ENCODE peak calls at places on chromosome 6, in seven cellular contexts. One of them, this sample, is unnamed.

GRCh38 chr6:124298682-124299081 is 495.0 kb downstream of the NKAIN2 start:
- DNase-seq in HepG2: no peak
- DNase-seq in astrocyte of the cerebellum: no peak
- DNase-seq in A549: no peak
- DNase-seq in left ventricle myocardium inferior: no peak
- DNase-seq in HFF-Myc: no peak
- DNase-seq in AG04449: no peak
- DNase-seq in this sample: no peak

GRCh38 chr6:133062702-133063319 is 178.3 kb upstream of the EYA4 start:
- DNase-seq in astrocyte of the cerebellum: no peak
- DNase-seq in HFF-Myc: no peak
- DNase-seq in A549: no peak
- DNase-seq in left ventricle myocardium inferior: no peak
- DNase-seq in HepG2: no peak
- DNase-seq in AG04449: no peak
- DNase-seq in this sample: no peak

GRCh38 chr6:163416640-163417253 is 2.2 kb downstream of the QKI start:
- DNase-seq in HFF-Myc: peak
- DNase-seq in HepG2: peak
- DNase-seq in AG04449: peak
- DNase-seq in astrocyte of the cerebellum: peak
- DNase-seq in A549: peak
- DNase-seq in left ventricle myocardium inferior: no peak
- DNase-seq in this sample: no peak

GRCh38 chr6:53066059-53066406 is 829 bp downstream of the FBXO9 start:
- DNase-seq in left ventricle myocardium inferior: peak
- DNase-seq in astrocyte of the cerebellum: no peak
- DNase-seq in AG04449: no peak
- DNase-seq in HepG2: no peak
- DNase-seq in HFF-Myc: no peak
- DNase-seq in A549: peak
- DNase-seq in this sample: peak

GRCh38 chr6:27668442-27669275 is 195.8 kb upstream of the ZNF184 start:
- DNase-seq in left ventricle myocardium inferior: no peak
- DNase-seq in AG04449: peak
- DNase-seq in A549: peak
- DNase-seq in astrocyte of the cerebellum: no peak
- DNase-seq in HepG2: peak
- DNase-seq in HFF-Myc: peak
- DNase-seq in this sample: no peak

GRCh38 chr6:119346450-119346849 is 3.1 kb downstream of the MAN1A1 start:
- DNase-seq in A549: no peak
- DNase-seq in astrocyte of the cerebellum: no peak
- DNase-seq in left ventricle myocardium inferior: no peak
- DNase-seq in AG04449: no peak
- DNase-seq in HFF-Myc: no peak
- DNase-seq in HepG2: no peak
- DNase-seq in this sample: no peak

GRCh38 chr6:118297821-118298220 is 250.3 kb upstream of the PLN start:
- DNase-seq in astrocyte of the cerebellum: no peak
- DNase-seq in left ventricle myocardium inferior: no peak
- DNase-seq in AG04449: no peak
- DNase-seq in HFF-Myc: no peak
- DNase-seq in HepG2: no peak
- DNase-seq in A549: no peak
- DNase-seq in this sample: no peak

GRCh38 chr6:67210450-67210849 is 1424.6 kb upstream of the ADGRB3 start:
- DNase-seq in AG04449: no peak
- DNase-seq in left ventricle myocardium inferior: no peak
- DNase-seq in A549: no peak
- DNase-seq in HepG2: no peak
- DNase-seq in HFF-Myc: no peak
- DNase-seq in astrocyte of the cerebellum: peak
- DNase-seq in this sample: no peak

GRCh38 chr6:44439270-44440045 is 52.0 kb downstream of the CDC5L start:
- DNase-seq in astrocyte of the cerebellum: no peak
- DNase-seq in AG04449: no peak
- DNase-seq in HepG2: no peak
- DNase-seq in HFF-Myc: no peak
- DNase-seq in left ventricle myocardium inferior: no peak
- DNase-seq in A549: no peak
- DNase-seq in this sample: no peak

GRCh38 chr6:74925683-74926082 is 280.2 kb downstream of the COL12A1 start:
- DNase-seq in left ventricle myocardium inferior: no peak
- DNase-seq in HepG2: no peak
- DNase-seq in A549: no peak
- DNase-seq in astrocyte of the cerebellum: no peak
- DNase-seq in HFF-Myc: no peak
- DNase-seq in AG04449: no peak
- DNase-seq in this sample: no peak

GRCh38 chr6:88866856-88867255 is 96.6 kb downstream of the RNGTT start:
- DNase-seq in astrocyte of the cerebellum: peak
- DNase-seq in AG04449: no peak
- DNase-seq in HepG2: no peak
- DNase-seq in A549: no peak
- DNase-seq in left ventricle myocardium inferior: no peak
- DNase-seq in HFF-Myc: no peak
- DNase-seq in this sample: no peak

GRCh38 chr6:12182676-12183075 is 107.5 kb upstream of the EDN1 start:
- DNase-seq in left ventricle myocardium inferior: no peak
- DNase-seq in AG04449: no peak
- DNase-seq in HepG2: no peak
- DNase-seq in A549: no peak
- DNase-seq in HFF-Myc: no peak
- DNase-seq in astrocyte of the cerebellum: no peak
- DNase-seq in this sample: no peak

GRCh38 chr6:37965964-37966676 is 146.6 kb downstream of the ZFAND3 start:
- DNase-seq in left ventricle myocardium inferior: no peak
- DNase-seq in HepG2: peak
- DNase-seq in HFF-Myc: no peak
- DNase-seq in astrocyte of the cerebellum: peak
- DNase-seq in AG04449: no peak
- DNase-seq in A549: peak
- DNase-seq in this sample: no peak

GRCh38 chr6:154491567-154492470 is 18.7 kb downstream of the CNKSR3 start:
- DNase-seq in astrocyte of the cerebellum: no peak
- DNase-seq in HFF-Myc: no peak
- DNase-seq in HepG2: no peak
- DNase-seq in A549: no peak
- DNase-seq in AG04449: no peak
- DNase-seq in left ventricle myocardium inferior: no peak
- DNase-seq in this sample: no peak

GRCh38 chr6:66200390-66200789 is 493.4 kb upstream of the EYS start:
- DNase-seq in HFF-Myc: no peak
- DNase-seq in astrocyte of the cerebellum: no peak
- DNase-seq in A549: no peak
- DNase-seq in left ventricle myocardium inferior: no peak
- DNase-seq in HepG2: no peak
- DNase-seq in AG04449: no peak
- DNase-seq in this sample: no peak

GRCh38 chr6:134288538-134289203 is 29.2 kb downstream of the SGK1 start:
- DNase-seq in astrocyte of the cerebellum: peak
- DNase-seq in HFF-Myc: peak
- DNase-seq in AG04449: peak
- DNase-seq in left ventricle myocardium inferior: no peak
- DNase-seq in A549: peak
- DNase-seq in HepG2: no peak
- DNase-seq in this sample: no peak

GRCh38 chr6:42251911-42252637 is 34.4 kb upstream of the MRPS10 start:
- DNase-seq in HepG2: peak
- DNase-seq in astrocyte of the cerebellum: no peak
- DNase-seq in HFF-Myc: peak
- DNase-seq in left ventricle myocardium inferior: peak
- DNase-seq in A549: no peak
- DNase-seq in AG04449: no peak
- DNase-seq in this sample: no peak

GRCh38 chr6:18308070-18308735 is 43.9 kb upstream of the DEK start:
- DNase-seq in A549: no peak
- DNase-seq in HFF-Myc: no peak
- DNase-seq in AG04449: peak
- DNase-seq in astrocyte of the cerebellum: peak
- DNase-seq in left ventricle myocardium inferior: no peak
- DNase-seq in HepG2: no peak
- DNase-seq in this sample: no peak

GRCh38 chr6:97195117-97195516 is 87.9 kb downstream of the MMS22L start:
- DNase-seq in HFF-Myc: no peak
- DNase-seq in astrocyte of the cerebellum: no peak
- DNase-seq in AG04449: no peak
- DNase-seq in HepG2: no peak
- DNase-seq in A549: no peak
- DNase-seq in left ventricle myocardium inferior: no peak
- DNase-seq in this sample: no peak

GRCh38 chr6:131038612-131039344 is 24.3 kb downstream of the EPB41L2 start:
- DNase-seq in AG04449: no peak
- DNase-seq in HepG2: peak
- DNase-seq in A549: no peak
- DNase-seq in left ventricle myocardium inferior: no peak
- DNase-seq in HFF-Myc: no peak
- DNase-seq in astrocyte of the cerebellum: no peak
- DNase-seq in this sample: no peak

GRCh38 chr6:132131777-132132176 is 180.6 kb upstream of the CCN2 start:
- DNase-seq in HFF-Myc: peak
- DNase-seq in AG04449: peak
- DNase-seq in A549: peak
- DNase-seq in left ventricle myocardium inferior: peak
- DNase-seq in HepG2: peak
- DNase-seq in astrocyte of the cerebellum: peak
- DNase-seq in this sample: no peak

GRCh38 chr6:108690326-108691000 is 129.7 kb downstream of the FOXO3 start:
- DNase-seq in A549: no peak
- DNase-seq in astrocyte of the cerebellum: no peak
- DNase-seq in AG04449: no peak
- DNase-seq in HepG2: no peak
- DNase-seq in HFF-Myc: no peak
- DNase-seq in left ventricle myocardium inferior: no peak
- DNase-seq in this sample: no peak

GRCh38 chr6:44058617-44059358 is 68.5 kb downstream of the MRPL14 start:
- DNase-seq in AG04449: peak
- DNase-seq in HepG2: peak
- DNase-seq in A549: peak
- DNase-seq in left ventricle myocardium inferior: peak
- DNase-seq in astrocyte of the cerebellum: peak
- DNase-seq in HFF-Myc: peak
- DNase-seq in this sample: peak

GRCh38 chr6:39092124-39092523 is 22.9 kb downstream of the SAYSD1 start:
- DNase-seq in HFF-Myc: no peak
- DNase-seq in HepG2: peak
- DNase-seq in astrocyte of the cerebellum: no peak
- DNase-seq in left ventricle myocardium inferior: no peak
- DNase-seq in AG04449: no peak
- DNase-seq in A549: no peak
- DNase-seq in this sample: no peak

GRCh38 chr6:69832558-69832957 is 33.8 kb upstream of the COL19A1 start:
- DNase-seq in HepG2: no peak
- DNase-seq in AG04449: no peak
- DNase-seq in A549: no peak
- DNase-seq in HFF-Myc: no peak
- DNase-seq in astrocyte of the cerebellum: no peak
- DNase-seq in left ventricle myocardium inferior: no peak
- DNase-seq in this sample: no peak

DNA sequence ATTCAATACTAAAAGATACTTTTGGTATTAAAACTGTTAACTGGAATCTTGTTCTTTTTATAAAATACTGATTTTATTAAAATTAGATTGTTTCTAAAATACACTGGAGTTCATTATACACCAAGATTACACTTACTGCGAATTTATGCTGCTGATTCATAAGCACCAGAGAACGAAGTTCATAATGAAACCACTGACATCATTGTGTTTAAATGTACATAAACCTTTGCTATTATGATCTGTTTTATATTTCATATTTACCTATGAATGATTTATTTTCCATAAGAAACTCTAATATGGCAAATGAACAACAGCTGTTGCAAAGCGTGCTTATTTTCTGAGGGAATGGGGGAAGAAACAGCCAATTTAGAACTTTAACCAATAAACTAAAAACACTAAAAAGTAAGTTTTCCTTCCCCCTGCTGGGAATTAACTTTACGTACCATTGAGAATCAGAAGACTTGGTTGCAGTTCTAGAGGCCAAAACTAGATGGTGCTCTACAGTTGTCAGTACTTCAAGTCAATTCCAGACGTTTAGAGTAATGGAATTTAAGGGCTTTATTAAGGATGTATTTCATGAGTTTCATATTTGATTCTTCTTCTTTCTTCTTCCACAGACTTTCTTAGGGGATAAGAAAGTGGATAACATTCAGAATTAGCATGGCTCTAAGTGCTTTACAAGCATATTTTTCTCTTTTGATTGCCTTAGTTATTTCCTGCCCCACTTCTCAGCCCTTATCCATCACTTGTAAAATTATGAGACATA is 30.8 kb upstream of the COL19A1 start:
- DNase-seq in A549: peak
- DNase-seq in astrocyte of the cerebellum: peak
- DNase-seq in HepG2: peak
- DNase-seq in left ventricle myocardium inferior: no peak
- DNase-seq in HFF-Myc: peak
- DNase-seq in AG04449: peak
- DNase-seq in this sample: no peak
- TF ChIP-seq CTCF in A549: peak
- TF ChIP-seq CTCF in astrocyte of the cerebellum: peak
- TF ChIP-seq CTCF in HepG2: peak
- TF ChIP-seq CTCF in left ventricle myocardium inferior: peak
- TF ChIP-seq CTCF in HFF-Myc: peak
- TF ChIP-seq CTCF in AG04449: peak
- TF ChIP-seq CTCF in this sample: peak

GRCh38 chr6:125749112-125749863 is at the start of gene HEY2:
- DNase-seq in left ventricle myocardium inferior: peak
- DNase-seq in HepG2: peak
- DNase-seq in AG04449: no peak
- DNase-seq in A549: peak
- DNase-seq in astrocyte of the cerebellum: peak
- DNase-seq in HFF-Myc: peak
- DNase-seq in this sample: peak
- TF ChIP-seq CTCF in left ventricle myocardium inferior: peak
- TF ChIP-seq CTCF in HepG2: peak
- TF ChIP-seq CTCF in AG04449: peak
- TF ChIP-seq CTCF in A549: no peak
- TF ChIP-seq CTCF in astrocyte of the cerebellum: no peak
- TF ChIP-seq CTCF in HFF-Myc: no peak
- TF ChIP-seq CTCF in this sample: no peak

DNA sequence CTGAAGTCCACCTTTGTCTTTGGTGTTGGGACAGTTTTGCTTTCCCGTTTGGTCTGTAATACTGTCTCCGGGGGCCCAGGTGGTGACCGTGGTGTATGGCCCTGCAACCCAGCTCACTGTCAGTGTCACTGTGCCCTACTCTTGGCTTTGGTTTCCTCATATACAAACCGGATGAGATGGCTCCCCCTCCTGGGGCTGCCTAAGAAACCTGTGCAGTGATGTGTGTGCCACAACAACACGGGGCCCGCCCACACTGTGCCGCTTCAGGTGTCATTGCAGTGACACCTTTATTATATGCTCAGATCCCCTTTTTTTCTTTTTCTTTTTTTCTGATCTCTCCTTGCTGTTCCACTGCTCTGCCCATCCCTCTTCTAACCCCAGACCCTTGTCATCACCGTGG is 73.9 kb downstream of the RAMACL start:
- DNase-seq in left ventricle myocardium inferior: no peak
- DNase-seq in A549: no peak
- DNase-seq in HepG2: no peak
- DNase-seq in AG04449: no peak
- DNase-seq in astrocyte of the cerebellum: no peak
- DNase-seq in HFF-Myc: no peak
- DNase-seq in this sample: no peak
- TF ChIP-seq CTCF in left ventricle myocardium inferior: no peak
- TF ChIP-seq CTCF in A549: no peak
- TF ChIP-seq CTCF in HepG2: peak
- TF ChIP-seq CTCF in AG04449: no peak
- TF ChIP-seq CTCF in astrocyte of the cerebellum: no peak
- TF ChIP-seq CTCF in HFF-Myc: no peak
- TF ChIP-seq CTCF in this sample: no peak

GRCh38 chr6:136526196-136526930 is 23.9 kb downstream of the MAP7 start:
- DNase-seq in HepG2: peak
- DNase-seq in A549: peak
- DNase-seq in astrocyte of the cerebellum: peak
- DNase-seq in left ventricle myocardium inferior: peak
- DNase-seq in AG04449: no peak
- DNase-seq in HFF-Myc: no peak
- DNase-seq in this sample: no peak
- TF ChIP-seq CTCF in HepG2: no peak
- TF ChIP-seq CTCF in A549: peak
- TF ChIP-seq CTCF in astrocyte of the cerebellum: peak
- TF ChIP-seq CTCF in left ventricle myocardium inferior: peak
- TF ChIP-seq CTCF in AG04449: peak
- TF ChIP-seq CTCF in HFF-Myc: peak
- TF ChIP-seq CTCF in this sample: no peak

This sample was measured in gastrocnemius medialis.